ENCODE peak calls at places on chromosomes 4 and X, in six cellular contexts. One of them, this sample, is unnamed.

GRCh38 chrX:10904220-10904619 is 206.9 kb upstream of the HCCS start:
- DNase-seq in mucosa of gallbladder: no peak
- DNase-seq in sciatic nerve: no peak
- DNase-seq in naive thymus-derived CD8-positive, alpha-beta T cell: no peak
- DNase-seq in stimulated activated naive B cell treated with anti-CD40 and anti-IgM and Interleukin-4, amounts not matched to agents 10 μg/mL and 1 μg/mL and 100 μg/mL, for 72 hours: no peak
- DNase-seq in immature natural killer cell: no peak
- DNase-seq in this sample: no peak

GRCh38 chr4:144288011-144288903 is 147.7 kb upstream of the GYPA start:
- DNase-seq in mucosa of gallbladder: no peak
- DNase-seq in immature natural killer cell: no peak
- DNase-seq in stimulated activated naive B cell treated with anti-CD40 and anti-IgM and Interleukin-4, amounts not matched to agents 10 μg/mL and 1 μg/mL and 100 μg/mL, for 72 hours: peak
- DNase-seq in naive thymus-derived CD8-positive, alpha-beta T cell: no peak
- DNase-seq in sciatic nerve: no peak
- DNase-seq in this sample: no peak

GRCh38 chr4:105710678-105711077 is 2.1 kb downstream of the GSTCD start:
- DNase-seq in immature natural killer cell: no peak
- DNase-seq in mucosa of gallbladder: no peak
- DNase-seq in sciatic nerve: no peak
- DNase-seq in naive thymus-derived CD8-positive, alpha-beta T cell: no peak
- DNase-seq in stimulated activated naive B cell treated with anti-CD40 and anti-IgM and Interleukin-4, amounts not matched to agents 10 μg/mL and 1 μg/mL and 100 μg/mL, for 72 hours: no peak
- DNase-seq in this sample: no peak

GRCh38 chr4:126977306-126977705 is 655.5 kb upstream of the INTU start:
- DNase-seq in sciatic nerve: no peak
- DNase-seq in naive thymus-derived CD8-positive, alpha-beta T cell: no peak
- DNase-seq in mucosa of gallbladder: no peak
- DNase-seq in stimulated activated naive B cell treated with anti-CD40 and anti-IgM and Interleukin-4, amounts not matched to agents 10 μg/mL and 1 μg/mL and 100 μg/mL, for 72 hours: no peak
- DNase-seq in immature natural killer cell: no peak
- DNase-seq in this sample: no peak

GRCh38 chr4:56861365-56861764 is 39.9 kb upstream of the SPINK2 start:
- DNase-seq in sciatic nerve: no peak
- DNase-seq in naive thymus-derived CD8-positive, alpha-beta T cell: no peak
- DNase-seq in mucosa of gallbladder: no peak
- DNase-seq in immature natural killer cell: no peak
- DNase-seq in stimulated activated naive B cell treated with anti-CD40 and anti-IgM and Interleukin-4, amounts not matched to agents 10 μg/mL and 1 μg/mL and 100 μg/mL, for 72 hours: no peak
- DNase-seq in this sample: no peak

GRCh38 chr4:38985363-38986065 is 46.7 kb downstream of the TMEM156 start:
- DNase-seq in immature natural killer cell: no peak
- DNase-seq in naive thymus-derived CD8-positive, alpha-beta T cell: no peak
- DNase-seq in sciatic nerve: no peak
- DNase-seq in mucosa of gallbladder: no peak
- DNase-seq in stimulated activated naive B cell treated with anti-CD40 and anti-IgM and Interleukin-4, amounts not matched to agents 10 μg/mL and 1 μg/mL and 100 μg/mL, for 72 hours: no peak
- DNase-seq in this sample: no peak

GRCh38 chrX:19912-20571 is 261.1 kb upstream of the PLCXD1 start:
- DNase-seq in stimulated activated naive B cell treated with anti-CD40 and anti-IgM and Interleukin-4, amounts not matched to agents 10 μg/mL and 1 μg/mL and 100 μg/mL, for 72 hours: no peak
- DNase-seq in mucosa of gallbladder: no peak
- DNase-seq in immature natural killer cell: peak
- DNase-seq in naive thymus-derived CD8-positive, alpha-beta T cell: peak
- DNase-seq in sciatic nerve: no peak
- DNase-seq in this sample: no peak

GRCh38 chr4:150960079-150960478 is 55.0 kb downstream of the LRBA start:
- DNase-seq in stimulated activated naive B cell treated with anti-CD40 and anti-IgM and Interleukin-4, amounts not matched to agents 10 μg/mL and 1 μg/mL and 100 μg/mL, for 72 hours: no peak
- DNase-seq in naive thymus-derived CD8-positive, alpha-beta T cell: no peak
- DNase-seq in mucosa of gallbladder: no peak
- DNase-seq in immature natural killer cell: no peak
- DNase-seq in sciatic nerve: no peak
- DNase-seq in this sample: peak

GRCh38 chrX:17597836-17598434 is 139.4 kb upstream of the SCML1 start:
- DNase-seq in naive thymus-derived CD8-positive, alpha-beta T cell: no peak
- DNase-seq in immature natural killer cell: no peak
- DNase-seq in sciatic nerve: peak
- DNase-seq in stimulated activated naive B cell treated with anti-CD40 and anti-IgM and Interleukin-4, amounts not matched to agents 10 μg/mL and 1 μg/mL and 100 μg/mL, for 72 hours: no peak
- DNase-seq in mucosa of gallbladder: peak
- DNase-seq in this sample: no peak

GRCh38 chr4:187908079-187908501 is 87.5 kb upstream of the ZFP42 start:
- DNase-seq in naive thymus-derived CD8-positive, alpha-beta T cell: no peak
- DNase-seq in immature natural killer cell: no peak
- DNase-seq in stimulated activated naive B cell treated with anti-CD40 and anti-IgM and Interleukin-4, amounts not matched to agents 10 μg/mL and 1 μg/mL and 100 μg/mL, for 72 hours: no peak
- DNase-seq in sciatic nerve: no peak
- DNase-seq in mucosa of gallbladder: no peak
- DNase-seq in this sample: peak

GRCh38 chr4:16484711-16485110 is 258.4 kb upstream of the TAPT1 start:
- DNase-seq in immature natural killer cell: no peak
- DNase-seq in mucosa of gallbladder: no peak
- DNase-seq in stimulated activated naive B cell treated with anti-CD40 and anti-IgM and Interleukin-4, amounts not matched to agents 10 μg/mL and 1 μg/mL and 100 μg/mL, for 72 hours: no peak
- DNase-seq in naive thymus-derived CD8-positive, alpha-beta T cell: no peak
- DNase-seq in sciatic nerve: no peak
- DNase-seq in this sample: no peak

GRCh38 chr4:92521941-92522340 is 218.2 kb downstream of the GRID2 start:
- DNase-seq in mucosa of gallbladder: no peak
- DNase-seq in sciatic nerve: no peak
- DNase-seq in stimulated activated naive B cell treated with anti-CD40 and anti-IgM and Interleukin-4, amounts not matched to agents 10 μg/mL and 1 μg/mL and 100 μg/mL, for 72 hours: no peak
- DNase-seq in naive thymus-derived CD8-positive, alpha-beta T cell: no peak
- DNase-seq in immature natural killer cell: no peak
- DNase-seq in this sample: no peak

GRCh38 chr4:8916251-8916913 is 44.7 kb upstream of the HMX1 start:
- DNase-seq in sciatic nerve: peak
- DNase-seq in mucosa of gallbladder: no peak
- DNase-seq in naive thymus-derived CD8-positive, alpha-beta T cell: peak
- DNase-seq in immature natural killer cell: no peak
- DNase-seq in stimulated activated naive B cell treated with anti-CD40 and anti-IgM and Interleukin-4, amounts not matched to agents 10 μg/mL and 1 μg/mL and 100 μg/mL, for 72 hours: no peak
- DNase-seq in this sample: peak

GRCh38 chr4:176198316-176198903 is 3.0 kb upstream of the SPATA4 start:
- DNase-seq in immature natural killer cell: no peak
- DNase-seq in naive thymus-derived CD8-positive, alpha-beta T cell: no peak
- DNase-seq in stimulated activated naive B cell treated with anti-CD40 and anti-IgM and Interleukin-4, amounts not matched to agents 10 μg/mL and 1 μg/mL and 100 μg/mL, for 72 hours: no peak
- DNase-seq in mucosa of gallbladder: no peak
- DNase-seq in sciatic nerve: no peak
- DNase-seq in this sample: no peak

GRCh38 chrX:41931591-41931990 is 8.2 kb upstream of the CASK start:
- DNase-seq in stimulated activated naive B cell treated with anti-CD40 and anti-IgM and Interleukin-4, amounts not matched to agents 10 μg/mL and 1 μg/mL and 100 μg/mL, for 72 hours: no peak
- DNase-seq in sciatic nerve: no peak
- DNase-seq in mucosa of gallbladder: no peak
- DNase-seq in naive thymus-derived CD8-positive, alpha-beta T cell: no peak
- DNase-seq in immature natural killer cell: no peak
- DNase-seq in this sample: no peak

GRCh38 chr4:71266090-71266794 is 72.6 kb upstream of the SLC4A4 start:
- DNase-seq in sciatic nerve: no peak
- DNase-seq in stimulated activated naive B cell treated with anti-CD40 and anti-IgM and Interleukin-4, amounts not matched to agents 10 μg/mL and 1 μg/mL and 100 μg/mL, for 72 hours: no peak
- DNase-seq in naive thymus-derived CD8-positive, alpha-beta T cell: no peak
- DNase-seq in mucosa of gallbladder: no peak
- DNase-seq in immature natural killer cell: no peak
- DNase-seq in this sample: peak

GRCh38 chrX:110414679-110415439 is 56.2 kb downstream of the RTL9 start:
- DNase-seq in stimulated activated naive B cell treated with anti-CD40 and anti-IgM and Interleukin-4, amounts not matched to agents 10 μg/mL and 1 μg/mL and 100 μg/mL, for 72 hours: no peak
- DNase-seq in immature natural killer cell: no peak
- DNase-seq in sciatic nerve: no peak
- DNase-seq in mucosa of gallbladder: no peak
- DNase-seq in naive thymus-derived CD8-positive, alpha-beta T cell: no peak
- DNase-seq in this sample: no peak

GRCh38 chrX:13694359-13694758 is 5.4 kb downstream of the RAB9A start:
- DNase-seq in immature natural killer cell: no peak
- DNase-seq in naive thymus-derived CD8-positive, alpha-beta T cell: no peak
- DNase-seq in mucosa of gallbladder: no peak
- DNase-seq in sciatic nerve: no peak
- DNase-seq in stimulated activated naive B cell treated with anti-CD40 and anti-IgM and Interleukin-4, amounts not matched to agents 10 μg/mL and 1 μg/mL and 100 μg/mL, for 72 hours: no peak
- DNase-seq in this sample: no peak

GRCh38 chrX:20595928-20596550 is 329.3 kb upstream of the RPS6KA3 start:
- DNase-seq in sciatic nerve: no peak
- DNase-seq in immature natural killer cell: no peak
- DNase-seq in stimulated activated naive B cell treated with anti-CD40 and anti-IgM and Interleukin-4, amounts not matched to agents 10 μg/mL and 1 μg/mL and 100 μg/mL, for 72 hours: peak
- DNase-seq in mucosa of gallbladder: no peak
- DNase-seq in naive thymus-derived CD8-positive, alpha-beta T cell: no peak
- DNase-seq in this sample: peak

GRCh38 chrX:13376857-13377441 is 57.1 kb upstream of the ATXN3L start:
- DNase-seq in naive thymus-derived CD8-positive, alpha-beta T cell: no peak
- DNase-seq in mucosa of gallbladder: peak
- DNase-seq in immature natural killer cell: no peak
- DNase-seq in stimulated activated naive B cell treated with anti-CD40 and anti-IgM and Interleukin-4, amounts not matched to agents 10 μg/mL and 1 μg/mL and 100 μg/mL, for 72 hours: no peak
- DNase-seq in sciatic nerve: no peak
- DNase-seq in this sample: peak

GRCh38 chr4:39539026-39539690 is 11.9 kb upstream of the UGDH start:
- DNase-seq in mucosa of gallbladder: no peak
- DNase-seq in naive thymus-derived CD8-positive, alpha-beta T cell: no peak
- DNase-seq in stimulated activated naive B cell treated with anti-CD40 and anti-IgM and Interleukin-4, amounts not matched to agents 10 μg/mL and 1 μg/mL and 100 μg/mL, for 72 hours: no peak
- DNase-seq in immature natural killer cell: no peak
- DNase-seq in sciatic nerve: no peak
- DNase-seq in this sample: no peak

GRCh38 chrX:47540754-47541538 is 20.1 kb upstream of the ARAF start:
- DNase-seq in naive thymus-derived CD8-positive, alpha-beta T cell: no peak
- DNase-seq in sciatic nerve: peak
- DNase-seq in mucosa of gallbladder: peak
- DNase-seq in immature natural killer cell: no peak
- DNase-seq in stimulated activated naive B cell treated with anti-CD40 and anti-IgM and Interleukin-4, amounts not matched to agents 10 μg/mL and 1 μg/mL and 100 μg/mL, for 72 hours: no peak
- DNase-seq in this sample: peak

GRCh38 chrX:2819345-2820130 is 9.2 kb upstream of the GYG2 start:
- DNase-seq in immature natural killer cell: no peak
- DNase-seq in sciatic nerve: no peak
- DNase-seq in naive thymus-derived CD8-positive, alpha-beta T cell: no peak
- DNase-seq in mucosa of gallbladder: no peak
- DNase-seq in stimulated activated naive B cell treated with anti-CD40 and anti-IgM and Interleukin-4, amounts not matched to agents 10 μg/mL and 1 μg/mL and 100 μg/mL, for 72 hours: no peak
- DNase-seq in this sample: peak

GRCh38 chr4:20487852-20488251 is 212.4 kb upstream of the PACRGL start:
- DNase-seq in stimulated activated naive B cell treated with anti-CD40 and anti-IgM and Interleukin-4, amounts not matched to agents 10 μg/mL and 1 μg/mL and 100 μg/mL, for 72 hours: no peak
- DNase-seq in immature natural killer cell: no peak
- DNase-seq in mucosa of gallbladder: no peak
- DNase-seq in sciatic nerve: no peak
- DNase-seq in naive thymus-derived CD8-positive, alpha-beta T cell: no peak
- DNase-seq in this sample: peak

This sample was measured in GM03348.